ENCODE peak calls at places on chromosomes 12 and 14, in seven cellular contexts. One of them, this sample, is unnamed.
A peak's percentile ranks its signal among the peaks of the same experiment; 100 is the strongest.

GRCh38 chr12:42130670-42131402 is 13.8 kb downstream of the GXYLT1 start:
- DNase-seq in sigmoid colon: no peak
- DNase-seq in K562: no peak
- DNase-seq in left ventricle myocardium inferior: no peak
- DNase-seq in fibroblast of pulmonary artery: peak; percentile 72
- DNase-seq in tibial artery: peak; percentile 38
- DNase-seq in thyroid gland: peak; percentile 33
- DNase-seq in this sample: no peak

GRCh38 chr12:9032202-9032964 is 43.0 kb downstream of the KLRG1 start:
- DNase-seq in K562: no peak
- DNase-seq in thyroid gland: no peak
- DNase-seq in fibroblast of pulmonary artery: no peak
- DNase-seq in left ventricle myocardium inferior: no peak
- DNase-seq in tibial artery: no peak
- DNase-seq in sigmoid colon: no peak
- DNase-seq in this sample: no peak

GRCh38 chr12:52539024-52539820 is 13.7 kb downstream of the KRT71 start:
- DNase-seq in left ventricle myocardium inferior: no peak
- DNase-seq in thyroid gland: no peak
- DNase-seq in K562: no peak
- DNase-seq in fibroblast of pulmonary artery: peak; percentile 66
- DNase-seq in tibial artery: no peak
- DNase-seq in sigmoid colon: no peak
- DNase-seq in this sample: no peak

GRCh38 chr14:68535404-68536024 is 257.4 kb downstream of the ZFP36L1 start:
- DNase-seq in thyroid gland: no peak
- DNase-seq in tibial artery: no peak
- DNase-seq in K562: no peak
- DNase-seq in fibroblast of pulmonary artery: peak; percentile 69
- DNase-seq in sigmoid colon: no peak
- DNase-seq in left ventricle myocardium inferior: no peak
- DNase-seq in this sample: no peak

GRCh38 chr14:35420036-35420811 is 15.7 kb upstream of the NFKBIA start:
- DNase-seq in tibial artery: no peak
- DNase-seq in sigmoid colon: no peak
- DNase-seq in K562: no peak
- DNase-seq in left ventricle myocardium inferior: no peak
- DNase-seq in fibroblast of pulmonary artery: peak; percentile 59
- DNase-seq in thyroid gland: no peak
- DNase-seq in this sample: no peak

GRCh38 chr14:41615011-41615595 is 8.4 kb downstream of the LRFN5 start:
- DNase-seq in left ventricle myocardium inferior: no peak
- DNase-seq in sigmoid colon: no peak
- DNase-seq in thyroid gland: no peak
- DNase-seq in tibial artery: no peak
- DNase-seq in fibroblast of pulmonary artery: no peak
- DNase-seq in K562: no peak
- DNase-seq in this sample: no peak

GRCh38 chr14:64053694-64054669 is 201.2 kb downstream of the SYNE2 start:
- DNase-seq in tibial artery: no peak
- DNase-seq in sigmoid colon: no peak
- DNase-seq in fibroblast of pulmonary artery: peak; percentile 22
- DNase-seq in left ventricle myocardium inferior: no peak
- DNase-seq in K562: no peak
- DNase-seq in thyroid gland: peak; percentile 21
- DNase-seq in this sample: no peak

GRCh38 chr12:12684375-12685106 is 11.4 kb downstream of the GPR19 start:
- DNase-seq in fibroblast of pulmonary artery: peak; percentile 68
- DNase-seq in K562: peak; percentile 15
- DNase-seq in tibial artery: no peak
- DNase-seq in left ventricle myocardium inferior: no peak
- DNase-seq in sigmoid colon: no peak
- DNase-seq in thyroid gland: peak; percentile 20
- DNase-seq in this sample: no peak

GRCh38 chr12:91588874-91589454 is 406.3 kb upstream of the DCN start:
- DNase-seq in tibial artery: no peak
- DNase-seq in thyroid gland: no peak
- DNase-seq in left ventricle myocardium inferior: no peak
- DNase-seq in K562: no peak
- DNase-seq in fibroblast of pulmonary artery: no peak
- DNase-seq in sigmoid colon: no peak
- DNase-seq in this sample: no peak

GRCh38 chr12:5442251-5443006 is 10.5 kb downstream of the NTF3 start:
- DNase-seq in thyroid gland: no peak
- DNase-seq in tibial artery: no peak
- DNase-seq in sigmoid colon: no peak
- DNase-seq in fibroblast of pulmonary artery: peak; percentile 57
- DNase-seq in K562: peak; percentile 18
- DNase-seq in left ventricle myocardium inferior: no peak
- DNase-seq in this sample: no peak

GRCh38 chr12:109065154-109065852 is 12.9 kb downstream of the USP30 start:
- DNase-seq in tibial artery: no peak
- DNase-seq in thyroid gland: no peak
- DNase-seq in K562: no peak
- DNase-seq in left ventricle myocardium inferior: no peak
- DNase-seq in sigmoid colon: no peak
- DNase-seq in fibroblast of pulmonary artery: no peak
- DNase-seq in this sample: no peak

GRCh38 chr12:106914796-106915634 is 40.7 kb upstream of the TMEM263 start:
- DNase-seq in sigmoid colon: no peak
- DNase-seq in K562: no peak
- DNase-seq in thyroid gland: no peak
- DNase-seq in tibial artery: no peak
- DNase-seq in left ventricle myocardium inferior: no peak
- DNase-seq in fibroblast of pulmonary artery: no peak
- DNase-seq in this sample: no peak

GRCh38 chr12:113867258-113867657 is 98.9 kb downstream of the RBM19 start:
- DNase-seq in K562: peak; percentile 56
- DNase-seq in thyroid gland: no peak
- DNase-seq in tibial artery: no peak
- DNase-seq in sigmoid colon: no peak
- DNase-seq in left ventricle myocardium inferior: no peak
- DNase-seq in fibroblast of pulmonary artery: peak; percentile 34
- DNase-seq in this sample: no peak
- TF ChIP-seq CTCF in K562: peak; percentile 59
- TF ChIP-seq CTCF in thyroid gland: no peak
- TF ChIP-seq CTCF in tibial artery: no peak
- TF ChIP-seq CTCF in sigmoid colon: no peak
- TF ChIP-seq CTCF in left ventricle myocardium inferior: peak; percentile 25
- TF ChIP-seq CTCF in fibroblast of pulmonary artery: peak; percentile 59
- TF ChIP-seq CTCF in this sample: no peak

GRCh38 chr14:61196792-61197191 is 84.3 kb downstream of the TMEM30B start:
- DNase-seq in fibroblast of pulmonary artery: peak; percentile 40
- DNase-seq in left ventricle myocardium inferior: no peak
- DNase-seq in thyroid gland: no peak
- DNase-seq in tibial artery: no peak
- DNase-seq in sigmoid colon: no peak
- DNase-seq in K562: no peak
- DNase-seq in this sample: no peak
- TF ChIP-seq CTCF in fibroblast of pulmonary artery: peak; percentile 42
- TF ChIP-seq CTCF in left ventricle myocardium inferior: no peak
- TF ChIP-seq CTCF in thyroid gland: no peak
- TF ChIP-seq CTCF in tibial artery: peak; percentile 23
- TF ChIP-seq CTCF in sigmoid colon: no peak
- TF ChIP-seq CTCF in K562: no peak
- TF ChIP-seq CTCF in this sample: no peak

DNA sequence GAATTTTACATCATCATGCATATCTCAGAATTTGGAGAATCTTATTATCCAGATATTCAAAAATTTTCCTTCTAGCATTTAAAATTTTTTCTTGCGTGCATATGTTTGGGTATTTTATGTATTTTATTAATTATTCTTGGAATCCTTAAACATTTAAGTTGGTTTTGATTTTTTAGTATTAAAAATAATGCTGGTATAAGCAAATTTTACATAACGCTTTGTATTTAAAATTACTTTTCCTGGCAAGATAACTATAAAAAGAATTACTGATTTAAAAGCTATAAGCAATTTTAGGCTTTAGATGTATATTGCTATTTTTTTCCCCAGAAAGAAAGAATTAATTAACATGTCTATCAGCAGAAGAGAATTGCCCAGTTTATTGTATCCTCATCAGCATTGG is 224.6 kb upstream of the STXBP6 start:
- DNase-seq in thyroid gland: no peak
- DNase-seq in tibial artery: no peak
- DNase-seq in fibroblast of pulmonary artery: no peak
- DNase-seq in K562: no peak
- DNase-seq in sigmoid colon: no peak
- DNase-seq in left ventricle myocardium inferior: no peak
- DNase-seq in this sample: no peak
- TF ChIP-seq CTCF in thyroid gland: no peak
- TF ChIP-seq CTCF in tibial artery: no peak
- TF ChIP-seq CTCF in fibroblast of pulmonary artery: no peak
- TF ChIP-seq CTCF in K562: no peak
- TF ChIP-seq CTCF in sigmoid colon: no peak
- TF ChIP-seq CTCF in left ventricle myocardium inferior: no peak
- TF ChIP-seq CTCF in this sample: no peak

DNA sequence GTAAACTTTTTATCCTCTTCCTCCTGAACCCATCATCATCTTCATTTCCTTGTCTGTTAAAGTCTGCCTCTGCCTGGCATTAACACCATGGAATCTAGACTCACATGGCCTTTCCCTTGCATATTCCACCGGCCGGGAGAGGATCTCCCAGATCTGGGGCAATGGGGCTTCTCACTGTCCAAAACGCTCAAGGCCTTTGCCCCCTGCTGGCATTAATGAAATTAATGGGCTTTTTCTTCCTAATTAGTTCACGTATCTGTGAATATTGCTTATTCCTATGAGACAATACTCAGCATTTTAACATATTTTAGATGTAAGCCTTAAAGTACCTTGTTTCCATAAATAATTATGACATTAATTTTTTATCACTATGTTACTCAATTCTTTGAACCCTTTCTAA is 42.9 kb upstream of the CAPRIN2 start:
- DNase-seq in sigmoid colon: no peak
- DNase-seq in K562: no peak
- DNase-seq in tibial artery: no peak
- DNase-seq in fibroblast of pulmonary artery: no peak
- DNase-seq in left ventricle myocardium inferior: no peak
- DNase-seq in thyroid gland: no peak
- DNase-seq in this sample: no peak
- TF ChIP-seq CTCF in sigmoid colon: no peak
- TF ChIP-seq CTCF in K562: no peak
- TF ChIP-seq CTCF in tibial artery: no peak
- TF ChIP-seq CTCF in fibroblast of pulmonary artery: no peak
- TF ChIP-seq CTCF in left ventricle myocardium inferior: no peak
- TF ChIP-seq CTCF in thyroid gland: no peak
- TF ChIP-seq CTCF in this sample: no peak

GRCh38 chr12:117470804-117471203 is 109.4 kb upstream of the NOS1 start:
- DNase-seq in left ventricle myocardium inferior: no peak
- DNase-seq in fibroblast of pulmonary artery: no peak
- DNase-seq in tibial artery: no peak
- DNase-seq in sigmoid colon: no peak
- DNase-seq in thyroid gland: no peak
- DNase-seq in K562: peak; percentile 54
- DNase-seq in this sample: no peak
- TF ChIP-seq CTCF in left ventricle myocardium inferior: peak; percentile 28
- TF ChIP-seq CTCF in fibroblast of pulmonary artery: peak; percentile 32
- TF ChIP-seq CTCF in tibial artery: no peak
- TF ChIP-seq CTCF in sigmoid colon: no peak
- TF ChIP-seq CTCF in thyroid gland: no peak
- TF ChIP-seq CTCF in K562: peak; percentile 76
- TF ChIP-seq CTCF in this sample: peak; percentile 32